ENCODE peak calls at places on chromosomes 12 and 14, in seven cellular contexts. M, Q, U, D, Z, K and N are unnamed samples.
A peak's percentile ranks its signal among the peaks of the same experiment; 100 is the strongest.

GRCh38 chr14:36194645-36195044 is 18.1 kb upstream of the PTCSC3 start:
- DNase-seq in M (no peak), Q (no peak), U (no peak), D (no peak), Z (no peak), K (no peak), N (no peak)

GRCh38 chr12:132362966-132363660 is 33.7 kb upstream of the GALNT9 start:
- DNase-seq in M (no peak), Q (no peak), U (no peak), D (no peak), Z (no peak), K (no peak), N (no peak)

GRCh38 chr12:57147641-57147944 is 174 bp upstream of the LRP1-AS start:
- DNase-seq in M (no peak), Q (no peak), U (peak; percentile 68), D (no peak), Z (no peak), K (no peak), N (no peak)

GRCh38 chr12:106461730-106462129 is 104.2 kb downstream of the POLR3B start:
- DNase-seq in M (no peak), Q (no peak), U (no peak), D (no peak), Z (no peak), K (no peak), N (no peak)

GRCh38 chr12:110744176-110744575 is 1.5 kb upstream of the PPP1CC start:
- DNase-seq in M (no peak), Q (no peak), U (no peak), D (no peak), Z (peak; percentile 50), K (no peak), N (no peak)

GRCh38 chr12:47990351-47991105 is 13.7 kb downstream of the COL2A1 start:
- DNase-seq in M (peak; percentile 86), Q (peak; percentile 65), U (no peak), D (no peak), Z (no peak), K (no peak), N (no peak)

GRCh38 chr14:103366741-103367140 is 18.5 kb upstream of the MARK3 start:
- DNase-seq in M (no peak), Q (no peak), U (no peak), D (no peak), Z (no peak), K (no peak), N (no peak)

GRCh38 chr12:89392401-89392800 is 40.1 kb upstream of the DUSP6 start:
- DNase-seq in M (no peak), Q (no peak), U (no peak), D (no peak), Z (no peak), K (no peak), N (no peak)

GRCh38 chr14:25537846-25538455 is 488.0 kb upstream of the STXBP6 start:
- DNase-seq in M (no peak), Q (no peak), U (no peak), D (peak; percentile 53), Z (no peak), K (no peak), N (peak; percentile 5)

GRCh38 chr12:127174881-127175280 is 1092.1 kb upstream of the TMEM132C start:
- DNase-seq in M (no peak), Q (no peak), U (no peak), D (no peak), Z (no peak), K (peak; percentile 61), N (no peak)

GRCh38 chr12:132327351-132328171 is 1.8 kb downstream of the GALNT9 start:
- DNase-seq in M (no peak), Q (no peak), U (peak; percentile 1), D (no peak), Z (peak; percentile 55), K (peak; percentile 47), N (peak; percentile 88)

GRCh38 chr14:52711666-52712065 is 4.7 kb downstream of the PSMC6 start:
- DNase-seq in M (no peak), Q (no peak), U (no peak), D (no peak), Z (peak; percentile 25), K (no peak), N (no peak)

GRCh38 chr12:125061229-125061628 is 4.0 kb upstream of the AACS start:
- DNase-seq in M (no peak), Q (no peak), U (no peak), D (no peak), Z (no peak), K (no peak), N (no peak)

GRCh38 chr14:54815016-54815415 is 87.6 kb downstream of the GCH1 start:
- DNase-seq in M (no peak), Q (no peak), U (no peak), D (no peak), Z (peak; percentile 38), K (no peak), N (peak; percentile 43)

GRCh38 chr14:53156238-53156637 is 3.1 kb upstream of the DDHD1 start:
- DNase-seq in M (no peak), Q (no peak), U (no peak), D (no peak), Z (peak; percentile 18), K (no peak), N (no peak)

GRCh38 chr12:40137252-40137651 is 31.4 kb upstream of the SLC2A13 start:
- DNase-seq in M (peak; percentile 62), Q (no peak), U (peak; percentile 45), D (no peak), Z (peak; percentile 25), K (no peak), N (peak; percentile 19)

GRCh38 chr14:55372423-55372822 is 39.2 kb downstream of the ATG14 start:
- DNase-seq in M (no peak), Q (no peak), U (no peak), D (no peak), Z (no peak), K (no peak), N (no peak)

GRCh38 chr12:54216580-54217308 is 28.0 kb upstream of the SMUG1 start:
- DNase-seq in M (peak; percentile 85), Q (peak; percentile 74), U (peak; percentile 86), D (peak; percentile 85), Z (peak; percentile 81), K (no peak), N (peak; percentile 79)

GRCh38 chr12:91205791-91206190 is 23.2 kb upstream of the DCN start:
- DNase-seq in M (no peak), Q (no peak), U (no peak), D (no peak), Z (no peak), K (no peak), N (no peak)

GRCh38 chr12:42741771-42742510 is 152.4 kb upstream of the PRICKLE1 start:
- DNase-seq in M (no peak), Q (no peak), U (peak; percentile 80), D (peak; percentile 86), Z (peak; percentile 80), K (peak; percentile 69), N (peak; percentile 61)

GRCh38 chr12:89573081-89573810 is 47.4 kb upstream of the POC1B start:
- DNase-seq in M (no peak), Q (no peak), U (no peak), D (no peak), Z (peak; percentile 35), K (no peak), N (no peak)

GRCh38 chr12:132804426-132804861 is 24.2 kb downstream of the GOLGA3 start:
- DNase-seq in M (no peak), Q (no peak), U (no peak), D (no peak), Z (no peak), K (no peak), N (no peak)

GRCh38 chr14:21521526-21521925 is 4.6 kb downstream of the SALL2 start:
- DNase-seq in M (no peak), Q (no peak), U (peak; percentile 40), D (no peak), Z (no peak), K (peak; percentile 53), N (peak; percentile 11)

GRCh38 chr14:96037891-96038557 is 1.1 kb upstream of the C14orf132 start:
- DNase-seq in M (no peak), Q (no peak), U (peak; percentile 2), D (no peak), Z (peak; percentile 65), K (no peak), N (peak; percentile 65)

GRCh38 chr14:72256055-72256454 is 323.8 kb downstream of the RGS6 start:
- DNase-seq in M (no peak), Q (no peak), U (no peak), D (no peak), Z (no peak), K (no peak), N (no peak)

GRCh38 chr12:236445-236844 is 22.5 kb upstream of the SLC6A12 start:
- DNase-seq in M (no peak), Q (no peak), U (no peak), D (no peak), Z (no peak), K (no peak), N (no peak)

GRCh38 chr14:69848903-69849391 is 30.3 kb upstream of the SMOC1 start:
- DNase-seq in M (no peak), Q (no peak), U (no peak), D (no peak), Z (peak; percentile 83), K (no peak), N (no peak)

GRCh38 chr12:26011099-26011498 is 52.6 kb downstream of the RASSF8 start:
- DNase-seq in M (no peak), Q (no peak), U (peak; percentile 48), D (no peak), Z (peak; percentile 44), K (peak; percentile 81), N (peak; percentile 20)